ENCODE peak calls at places on chromosomes 6 and 20, in ten cellular contexts. P is body of pancreas, C is Peyer's patch, F is coronary artery, Y is AG09309, V is left lung, U is SK-N-SH, Q is HCT116, J is IMR-90, O is stomach. M is an unnamed sample.

GRCh38 chr6:125220712-125221111 is 67.1 kb downstream of the TPD52L1 start:
- DNase-seq in O (no peak), P (no peak), F (no peak), V (no peak), U (no peak), Y (no peak), J (peak), Q (no peak), C (no peak), M (no peak)

GRCh38 chr6:116100419-116101297 is at the start of gene NT5DC1:
- DNase-seq in V (peak), Y (no peak), J (peak), O (peak), P (peak), F (peak), U (peak), C (peak), Q (peak), M (no peak)

GRCh38 chr6:130617658-130618057 is 209.5 kb upstream of the SMLR1 start:
- DNase-seq in Q (no peak), C (no peak), O (no peak), J (no peak), V (no peak), F (no peak), U (no peak), P (no peak), Y (no peak), M (no peak)

GRCh38 chr20:49696594-49696993 is 17.1 kb downstream of the B4GALT5 start:
- DNase-seq in J (no peak), Y (no peak), O (no peak), Q (no peak), P (no peak), U (no peak), C (no peak), V (no peak), F (no peak), M (no peak)

GRCh38 chr6:56944651-56945050 is 10.3 kb upstream of the BEND6 start:
- DNase-seq in Y (no peak), Q (no peak), P (no peak), V (no peak), U (no peak), O (no peak), J (no peak), C (no peak), F (no peak), M (no peak)

GRCh38 chr20:13458860-13459451 is 179.8 kb downstream of the TASP1 start:
- DNase-seq in U (peak), O (no peak), V (no peak), Q (peak), F (no peak), J (peak), P (peak), Y (no peak), C (no peak), M (peak)

GRCh38 chr6:158972241-158973233 is 27.5 kb downstream of the RSPH3 start:
- DNase-seq in O (no peak), Y (peak), Q (peak), C (no peak), F (no peak), V (no peak), P (no peak), U (peak), J (peak), M (peak)

GRCh38 chr6:159172066-159172465 is 2.9 kb downstream of the FNDC1 start:
- DNase-seq in F (no peak), P (no peak), Y (no peak), V (no peak), J (no peak), Q (no peak), C (no peak), O (no peak), U (no peak), M (no peak)

GRCh38 chr6:137677714-137678113 is 183.5 kb upstream of the OLIG3 start:
- DNase-seq in C (no peak), F (no peak), P (no peak), Q (no peak), J (no peak), Y (no peak), V (no peak), O (no peak), U (no peak), M (no peak)

GRCh38 chr6:37048851-37049734 is 43.6 kb downstream of the FGD2 start:
- DNase-seq in V (no peak), P (peak), U (no peak), F (no peak), Q (no peak), J (peak), O (peak), Y (no peak), C (no peak), M (no peak)

GRCh38 chr6:3039384-3039783 is 28.9 kb upstream of the RIPK1 start:
- DNase-seq in Q (no peak), J (no peak), U (no peak), O (no peak), F (no peak), V (no peak), C (no peak), P (no peak), Y (no peak), M (no peak)

GRCh38 chr6:16684195-16684689 is 77.0 kb downstream of the ATXN1 start:
- DNase-seq in Y (no peak), U (no peak), O (no peak), J (no peak), F (no peak), Q (no peak), P (no peak), V (no peak), C (no peak), M (no peak)

GRCh38 chr6:6699741-6700367 is 111.3 kb downstream of the LY86 start:
- DNase-seq in Y (peak), J (peak), P (peak), U (peak), Q (peak), V (no peak), O (peak), C (peak), F (no peak), M (no peak)

GRCh38 chr20:6490849-6491248 is 276.6 kb upstream of the BMP2 start:
- DNase-seq in V (no peak), P (no peak), F (no peak), J (no peak), C (no peak), O (no peak), Q (no peak), Y (no peak), U (no peak), M (no peak)

GRCh38 chr6:23526519-23526918 is 599.5 kb upstream of the NRSN1 start:
- DNase-seq in V (no peak), P (no peak), C (no peak), Q (no peak), Y (no peak), O (no peak), J (peak), F (no peak), U (no peak), M (no peak)

GRCh38 chr6:26739811-26740210 is 80.3 kb upstream of the ZNF322 start:
- DNase-seq in P (no peak), O (no peak), U (no peak), Q (no peak), V (no peak), J (no peak), Y (no peak), C (no peak), F (no peak), M (no peak)

GRCh38 chr6:84466521-84466920 is 239.1 kb upstream of the CEP162 start:
- DNase-seq in O (no peak), C (no peak), J (peak), P (no peak), Y (peak), U (no peak), Q (peak), V (no peak), F (no peak), M (peak)

GRCh38 chr6:87702589-87702945 is 534 bp upstream of the AKIRIN2 start:
- DNase-seq in J (peak), F (no peak), V (no peak), O (no peak), U (peak), Y (peak), Q (peak), C (no peak), P (no peak), M (no peak)

GRCh38 chr6:72622094-72622540 is 253 bp downstream of the KCNQ5 start:
- DNase-seq in P (peak), J (peak), Q (no peak), O (peak), U (peak), V (peak), F (peak), C (no peak), Y (no peak), M (no peak)

GRCh38 chr6:94584211-94584610 is 993.1 kb upstream of the MANEA start:
- DNase-seq in F (no peak), P (no peak), Q (no peak), O (no peak), Y (no peak), U (no peak), V (no peak), J (no peak), C (no peak), M (no peak)

GRCh38 chr6:168782211-168782729 is 341.3 kb downstream of the SMOC2 start:
- DNase-seq in C (no peak), F (no peak), V (no peak), P (no peak), Q (no peak), Y (no peak), J (no peak), O (no peak), U (no peak), M (no peak)

GRCh38 chr6:9334979-9335378 is 899.6 kb upstream of the SLC35B3 start:
- DNase-seq in J (peak), Y (peak), Q (no peak), F (no peak), O (no peak), U (no peak), P (no peak), V (no peak), C (no peak), M (no peak)

GRCh38 chr6:36133912-36134311 is 3.6 kb downstream of the MAPK13 start:
- DNase-seq in Q (no peak), U (no peak), C (no peak), V (no peak), J (no peak), F (no peak), O (no peak), Y (no peak), P (no peak), M (no peak)

GRCh38 chr6:11224252-11224965 is 8.1 kb downstream of the NEDD9 start:
- DNase-seq in C (no peak), P (no peak), Y (no peak), V (no peak), O (no peak), F (no peak), Q (no peak), U (no peak), J (peak), M (no peak)

GRCh38 chr6:87575423-87575822 is 14.4 kb downstream of the RARS2 start:
- DNase-seq in U (no peak), V (no peak), C (no peak), P (no peak), Q (no peak), J (no peak), F (no peak), O (no peak), Y (no peak), M (no peak)

GRCh38 chr20:8782804-8783203 is 286.1 kb upstream of the PLCB4 start:
- DNase-seq in F (no peak), V (no peak), C (no peak), O (no peak), J (peak), Y (no peak), U (no peak), P (no peak), Q (no peak), M (no peak)

GRCh38 chr20:5652626-5653573 is 97.3 kb upstream of the SHLD1 start:
- DNase-seq in C (no peak), O (no peak), V (no peak), Y (peak), F (no peak), J (peak), Q (no peak), U (no peak), P (no peak), M (no peak)

GRCh38 chr6:83883240-83883639 is 23.8 kb downstream of the CYB5R4 start:
- DNase-seq in Y (no peak), Q (no peak), J (no peak), P (no peak), C (no peak), U (no peak), V (no peak), O (no peak), F (no peak), M (no peak)

GRCh38 chr20:31809656-31810055 is 9.5 kb upstream of the MYLK2 start:
- DNase-seq in O (no peak), U (no peak), P (no peak), F (no peak), V (no peak), C (no peak), J (no peak), Y (no peak), Q (no peak), M (no peak)

GRCh38 chr20:42272516-42272915 is 654.3 kb upstream of the CHD6 start:
- DNase-seq in O (no peak), Y (no peak), F (no peak), P (no peak), C (no peak), J (no peak), U (no peak), Q (no peak), V (no peak), M (no peak)

DNA sequence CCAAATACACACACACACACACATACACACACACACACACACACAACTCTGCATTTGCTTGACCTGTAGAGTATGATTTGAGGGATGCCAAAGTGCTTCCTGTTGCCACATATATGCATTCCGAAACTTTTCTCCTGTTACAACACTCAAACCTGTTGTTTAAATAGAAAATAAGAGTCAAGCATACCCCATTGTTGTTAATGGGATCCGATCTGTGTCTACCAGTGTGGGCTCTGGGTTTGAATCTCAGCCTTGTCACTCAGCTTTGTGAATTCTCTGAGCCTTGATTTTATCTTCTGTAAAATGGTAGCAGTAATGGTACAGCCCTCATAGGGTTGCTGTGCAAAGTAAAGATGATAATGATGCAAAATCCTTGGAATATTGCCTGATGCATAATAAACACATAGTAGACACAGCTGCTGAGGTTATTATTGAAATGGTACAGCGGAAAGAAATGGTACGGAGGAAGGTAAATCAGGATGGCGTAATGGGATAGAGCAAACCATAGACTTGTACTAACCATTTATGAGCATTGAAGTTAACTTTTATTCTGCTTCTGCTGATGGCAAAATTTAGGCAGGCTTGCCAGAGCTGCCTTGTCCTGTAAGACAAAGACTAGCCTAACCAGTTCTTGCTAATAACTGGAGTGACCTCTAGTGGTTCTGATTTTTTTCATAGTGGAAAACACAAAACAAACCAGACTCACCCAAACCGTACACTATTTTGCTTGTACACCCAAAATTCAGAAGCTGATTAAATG is 113.4 kb upstream of the PHACTR1 start:
- DNase-seq in F (no peak), Q (peak), P (peak), U (peak), O (peak), C (no peak), V (no peak), Y (peak), J (peak), M (peak)
- TF ChIP-seq CTCF in F (peak), Q (peak), P (peak), U (peak), O (no peak), C (peak), V (peak), Y (peak), J (peak), M (peak)

GRCh38 chr6:33241968-33242367 is 29.7 kb downstream of the VPS52 start:
- DNase-seq in P (no peak), V (no peak), Y (no peak), Q (no peak), J (no peak), O (no peak), C (no peak), F (no peak), U (no peak), M (no peak)

GRCh38 chr6:33235221-33235634 is 26.9 kb downstream of the RING1 start:
- DNase-seq in F (no peak), Y (no peak), P (no peak), U (no peak), V (no peak), O (no peak), J (no peak), Q (no peak), C (no peak), M (no peak)

GRCh38 chr6:33236852-33237251 is 28.6 kb downstream of the RING1 start:
- DNase-seq in O (no peak), V (no peak), F (no peak), P (no peak), Q (no peak), U (no peak), Y (no peak), C (no peak), J (no peak), M (no peak)

DNA sequence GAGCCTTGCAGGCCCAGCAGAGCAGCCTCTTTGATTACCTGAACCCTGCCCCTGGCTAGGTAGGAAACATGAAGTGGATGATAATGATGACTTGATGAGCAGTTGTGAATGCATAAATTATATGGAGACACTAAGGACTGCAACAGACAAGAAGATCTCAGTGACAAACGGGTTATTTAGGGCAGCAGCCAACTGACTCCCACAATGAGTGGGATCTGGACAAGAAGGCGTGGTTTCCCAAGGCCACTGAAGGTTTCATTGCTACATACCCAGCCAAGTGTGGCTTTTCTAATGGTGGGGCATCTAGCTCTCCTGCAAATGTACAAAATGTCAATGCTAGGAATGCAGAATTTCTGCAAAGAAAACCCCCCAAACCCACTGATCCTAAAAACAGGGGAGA is 29.4 kb downstream of the RING1 start:
- DNase-seq in P (no peak), J (no peak), F (peak), Y (no peak), O (no peak), C (no peak), V (no peak), U (no peak), Q (no peak), M (no peak)
- H3K4me3 ChIP-seq in P (no peak), J (no peak), F (no peak), Y (no peak), O (no peak), C (no peak), V (no peak), U (no peak), Q (no peak), M (no peak)

GRCh38 chr20:58212636-58213035 is 15.8 kb downstream of the ANKRD60 start:
- DNase-seq in F (no peak), Y (no peak), C (peak), V (no peak), J (no peak), O (no peak), U (peak), Q (no peak), P (no peak), M (no peak)

GRCh38 chr20:58208944-58209343 is 19.5 kb downstream of the ANKRD60 start:
- DNase-seq in F (no peak), J (no peak), U (no peak), C (no peak), P (no peak), Q (no peak), Y (no peak), O (no peak), V (no peak), M (no peak)

GRCh38 chr20:58209652-58210397 is 18.6 kb downstream of the ANKRD60 start:
- DNase-seq in Q (peak), U (peak), C (peak), P (peak), J (peak), Y (no peak), F (peak), V (peak), O (peak), M (no peak)

GRCh38 chr20:58213112-58213511 is 15.3 kb downstream of the ANKRD60 start:
- DNase-seq in F (no peak), V (no peak), Q (no peak), U (peak), Y (no peak), O (no peak), C (peak), P (peak), J (no peak), M (no peak)

DNA sequence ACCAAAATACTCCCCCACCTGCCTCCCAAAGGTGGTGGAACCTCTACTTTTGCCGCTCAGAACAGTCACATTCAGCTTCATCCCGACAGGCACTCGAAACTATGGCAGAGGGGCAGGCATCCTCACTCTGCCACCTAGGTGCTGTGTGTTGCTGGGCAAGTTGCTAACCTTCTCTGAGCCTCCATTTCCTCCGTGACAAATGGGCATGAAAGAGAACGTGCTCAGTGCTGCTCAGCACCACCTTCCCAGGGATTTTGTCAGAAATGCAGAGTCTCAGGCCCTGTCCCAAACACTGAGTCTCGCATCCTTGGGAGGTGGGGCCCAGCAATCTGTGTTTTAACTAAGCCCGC is 18.1 kb downstream of the ANKRD60 start:
- DNase-seq in P (no peak), O (no peak), V (no peak), Q (no peak), F (no peak), C (no peak), J (no peak), Y (no peak), U (no peak), M (no peak)
- TF ChIP-seq CTCF in P (no peak), O (no peak), V (no peak), Q (no peak), F (no peak), C (no peak), J (no peak), Y (no peak), U (no peak), M (no peak)

DNA sequence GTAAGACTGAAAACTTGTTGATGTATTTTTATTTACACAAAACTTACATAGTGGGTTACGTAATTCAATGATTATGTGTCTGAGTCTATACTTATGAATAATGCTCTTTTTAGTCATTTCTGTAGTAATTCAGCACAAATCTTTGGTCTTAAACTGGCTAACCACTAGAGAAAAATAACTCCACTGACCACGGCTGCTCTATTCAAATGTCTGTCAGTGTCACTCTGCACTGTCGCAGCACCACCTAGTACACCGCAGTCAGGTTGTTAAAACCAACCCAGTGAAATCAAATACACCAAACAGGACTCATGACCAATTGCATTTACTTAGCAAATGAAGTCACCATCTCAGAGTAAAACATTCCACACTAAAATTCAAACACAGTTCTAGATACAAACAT is 93.5 kb upstream of the CCDC28A start:
- DNase-seq in P (no peak), Q (no peak), V (no peak), J (peak), F (no peak), Y (no peak), U (no peak), O (no peak), C (no peak), M (no peak)
- H3K4me3 ChIP-seq in P (no peak), Q (no peak), V (no peak), J (no peak), F (no peak), Y (no peak), U (no peak), O (no peak), C (no peak), M (no peak)

DNA sequence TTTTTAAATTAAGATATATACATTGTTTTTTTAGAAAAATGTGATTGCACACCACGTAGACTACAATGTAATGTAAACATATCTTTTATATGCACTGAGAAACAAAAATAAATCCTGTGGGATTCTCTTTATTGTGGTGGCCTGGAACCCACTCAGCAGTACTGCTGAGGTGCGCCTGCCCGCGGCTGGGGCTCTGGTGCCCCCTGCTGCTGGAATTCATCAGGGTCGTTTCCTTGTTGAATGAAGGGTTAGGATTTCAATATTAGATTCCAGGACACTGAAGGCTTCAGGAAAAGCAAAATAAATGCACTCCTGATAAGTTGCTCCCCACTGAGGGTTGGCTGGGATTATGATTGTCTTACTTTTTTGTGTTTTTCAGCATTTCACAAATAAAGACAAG is 175.8 kb upstream of the GGTLC1 start:
- DNase-seq in O (no peak), J (no peak), Q (no peak), F (no peak), P (peak), C (no peak), Y (no peak), V (no peak), U (peak), M (no peak)
- TF ChIP-seq CTCF in O (no peak), J (peak), Q (no peak), F (no peak), P (peak), C (peak), Y (peak), V (no peak), U (peak), M (no peak)

GRCh38 chr6:33772114-33772830 is 16.7 kb downstream of the LEMD2 start:
- DNase-seq in O (no peak), Y (no peak), Q (no peak), F (no peak), P (no peak), C (peak), U (no peak), V (peak), J (peak), M (no peak)
- H3K4me3 ChIP-seq in O (peak), Y (no peak), Q (no peak), F (peak), P (no peak), C (no peak), U (no peak), V (no peak), J (no peak), M (no peak)

M was measured in LNCaP clone FGC.